ENCODE peak calls at places on chromosomes 6 and 20, in nine cellular contexts. E is RWPE2; G is BE2C; I is GM23338; K is CD4-positive, CD25-positive, alpha-beta regulatory T cell; D is tibial nerve; P is cardiac fibroblast; J is body of pancreas; L is AG04450. W is an unnamed sample.

GRCh38 chr6:142645663-142646062 is 299.3 kb downstream of the HIVEP2 start:
- DNase-seq in P (no peak), D (no peak), G (no peak), J (no peak), K (no peak), L (no peak), I (no peak), E (no peak), W (no peak)

GRCh38 chr6:105982761-105983600 is 103.2 kb upstream of the PRDM1 start:
- DNase-seq in G (no peak), E (no peak), L (no peak), P (no peak), K (no peak), D (no peak), I (no peak), J (no peak), W (no peak)

GRCh38 chr6:170516783-170517616 is 36.1 kb downstream of the PSMB1 start:
- DNase-seq in I (peak), P (peak), K (peak), L (peak), D (no peak), E (no peak), J (peak), G (peak), W (peak)

GRCh38 chr20:59835448-59836395 is 97.7 kb downstream of the SYCP2 start:
- DNase-seq in K (no peak), J (peak), E (peak), P (peak), D (peak), L (no peak), I (peak), G (peak), W (peak)

GRCh38 chr6:87945966-87946365 is 101.7 kb upstream of the SPACA1 start:
- DNase-seq in E (no peak), J (no peak), L (no peak), D (no peak), K (no peak), P (no peak), G (no peak), I (no peak), W (no peak)

GRCh38 chr6:10520468-10520867 is 683 bp upstream of the GCNT2 start:
- DNase-seq in D (no peak), P (peak), K (no peak), G (no peak), E (no peak), L (no peak), J (no peak), I (peak), W (peak)

GRCh38 chr6:106511274-106512047 is 117.8 kb downstream of the RTN4IP1 start:
- DNase-seq in J (peak), P (peak), K (no peak), G (no peak), L (no peak), I (peak), D (no peak), E (no peak), W (no peak)

GRCh38 chr6:136225496-136225895 is 24.6 kb downstream of the MTFR2 start:
- DNase-seq in J (no peak), K (no peak), I (peak), E (no peak), D (no peak), L (no peak), G (no peak), P (no peak), W (no peak)

GRCh38 chr6:43869792-43870659 is 100.0 kb downstream of the VEGFA start:
- DNase-seq in L (no peak), E (no peak), P (no peak), D (no peak), I (peak), G (no peak), K (no peak), J (no peak), W (no peak)

GRCh38 chr6:44305200-44305725 is 7.9 kb downstream of the AARS2 start:
- DNase-seq in L (no peak), G (no peak), J (no peak), P (no peak), E (no peak), K (no peak), D (no peak), I (no peak), W (no peak)

DNA sequence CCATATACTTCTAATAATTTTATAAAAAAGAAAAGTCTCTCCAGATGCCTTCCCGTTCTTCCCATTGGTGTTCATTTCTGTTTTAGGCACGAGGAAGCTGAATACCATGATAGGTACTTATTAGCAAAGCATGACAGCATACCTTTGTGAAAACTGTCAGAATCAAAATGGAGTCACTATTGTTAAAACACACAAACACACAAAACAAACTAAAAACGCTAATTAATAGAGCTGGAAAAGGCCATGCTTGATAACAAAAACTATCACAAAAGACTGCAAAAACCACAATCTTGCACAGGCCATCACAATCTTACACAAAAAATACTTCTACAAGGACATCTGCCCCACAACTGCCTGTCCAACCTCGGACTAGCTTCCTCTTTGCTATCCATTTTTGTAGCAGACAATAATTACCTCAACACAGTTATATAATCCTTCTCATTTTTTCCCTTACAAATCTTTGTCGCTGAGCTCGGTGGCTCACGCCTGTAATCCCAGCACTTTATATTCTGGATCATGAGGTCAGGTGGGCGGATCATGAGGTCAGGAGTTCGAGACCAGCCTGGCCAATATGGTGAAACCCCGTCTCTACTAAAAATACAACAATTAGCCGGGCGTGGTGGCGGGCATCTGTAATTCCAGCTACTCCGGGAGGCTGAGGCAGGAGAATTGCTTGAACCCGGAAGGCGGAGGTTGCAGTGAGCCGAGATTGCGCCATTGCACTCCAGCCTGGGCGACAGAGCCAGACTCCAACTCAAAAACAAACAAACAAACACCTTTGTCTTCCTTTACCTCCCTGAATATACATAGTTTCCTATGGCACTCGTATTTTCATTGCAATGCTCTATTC is 3.2 kb upstream of the ABT1 start:
- DNase-seq in I (no peak), K (no peak), P (no peak), D (no peak), J (no peak), E (no peak), L (no peak), G (no peak), W (no peak)
- H3K4me3 ChIP-seq in I (peak), K (no peak), P (no peak), D (no peak), J (no peak), E (no peak), L (no peak), G (no peak), W (peak)

GRCh38 chr6:29941006-29941405 is 1.3 kb upstream of the HLA-A start:
- DNase-seq in P (no peak), G (no peak), J (no peak), D (no peak), E (no peak), I (no peak), L (no peak), K (no peak), W (no peak)
- H3K4me3 ChIP-seq in P (no peak), G (no peak), J (no peak), D (no peak), E (no peak), I (no peak), L (no peak), K (peak), W (no peak)

GRCh38 chr6:28633445-28634215 is 107.9 kb downstream of the GPX5 start:
- DNase-seq in K (no peak), L (no peak), I (peak), J (no peak), G (peak), P (no peak), E (no peak), D (no peak), W (no peak)
- H3K4me3 ChIP-seq in K (no peak), L (no peak), I (peak), J (no peak), G (peak), P (no peak), E (no peak), D (no peak), W (no peak)

GRCh38 chr6:134115715-134116074 is 63.3 kb upstream of the SLC2A12 start:
- DNase-seq in D (no peak), J (no peak), E (no peak), G (no peak), L (no peak), I (no peak), P (no peak), K (no peak), W (no peak)
- H3K4me3 ChIP-seq in D (no peak), J (no peak), E (no peak), G (no peak), L (no peak), I (no peak), P (no peak), K (no peak), W (no peak)

GRCh38 chr20:43404880-43405279 is 52.8 kb upstream of the SRSF6 start:
- DNase-seq in L (no peak), D (no peak), I (peak), J (no peak), E (no peak), K (no peak), G (no peak), P (no peak), W (no peak)
- H3K4me3 ChIP-seq in L (no peak), D (no peak), I (no peak), J (no peak), E (no peak), K (no peak), G (no peak), P (no peak), W (no peak)

GRCh38 chr20:35226126-35226774 is at the start of gene MMP24:
- DNase-seq in K (no peak), G (no peak), J (no peak), P (no peak), D (no peak), I (peak), L (no peak), E (no peak), W (no peak)
- H3K4me3 ChIP-seq in K (no peak), G (peak), J (no peak), P (peak), D (no peak), I (peak), L (peak), E (peak), W (peak)

DNA sequence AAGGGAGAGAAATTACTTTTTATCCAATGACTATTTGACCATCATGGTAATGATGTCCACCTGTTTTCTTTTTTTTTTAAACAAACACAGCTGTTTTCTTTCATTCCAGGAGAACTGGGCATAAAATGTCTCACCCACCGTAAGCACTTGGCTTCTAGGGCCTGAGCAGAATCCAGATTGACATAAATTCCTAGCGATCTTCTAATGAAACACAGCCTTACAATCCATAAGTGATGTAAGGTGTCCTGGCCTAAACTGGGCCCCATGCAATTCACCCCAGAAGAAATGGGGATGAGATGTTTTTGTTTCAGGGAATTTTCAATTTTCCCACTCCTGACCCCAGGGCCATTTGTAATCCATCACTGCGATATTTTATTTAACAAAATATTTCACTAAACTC is 183.5 kb downstream of the CD109 start:
- DNase-seq in G (no peak), J (no peak), E (no peak), D (no peak), P (no peak), K (no peak), L (no peak), I (no peak), W (no peak)
- H3K4me3 ChIP-seq in G (no peak), J (no peak), E (no peak), D (no peak), P (no peak), K (no peak), L (no peak), I (no peak), W (no peak)

DNA sequence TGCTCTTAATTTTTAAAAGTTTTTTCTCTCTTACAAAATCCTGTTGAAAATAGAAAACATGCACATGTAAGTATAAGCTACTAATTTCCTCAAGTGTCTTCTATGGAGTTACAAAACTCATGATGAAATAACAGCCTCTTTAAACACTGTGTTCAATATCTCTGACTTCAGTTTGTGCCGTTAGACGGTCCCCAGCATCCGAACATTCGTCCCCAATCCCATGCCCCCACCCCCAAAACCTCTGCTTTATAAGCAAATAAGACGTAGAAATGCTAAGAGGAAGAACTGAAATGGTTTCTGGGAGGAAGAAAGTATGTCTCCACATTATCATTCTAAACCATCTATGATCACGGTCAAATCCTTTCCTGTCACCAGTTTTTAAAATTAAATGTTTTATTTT is 31.7 kb upstream of the MYB start:
- DNase-seq in J (no peak), E (no peak), K (no peak), L (no peak), G (no peak), P (no peak), D (no peak), I (no peak), W (no peak)
- H3K4me3 ChIP-seq in J (no peak), E (no peak), K (no peak), L (no peak), G (no peak), P (no peak), D (no peak), I (no peak), W (no peak)

GRCh38 chr6:20575691-20576451 is 41.6 kb downstream of the CDKAL1 start:
- DNase-seq in L (no peak), I (peak), G (no peak), E (no peak), D (no peak), K (no peak), P (peak), J (no peak), W (no peak)
- H3K4me3 ChIP-seq in L (no peak), I (no peak), G (no peak), E (no peak), D (no peak), K (no peak), P (no peak), J (no peak), W (no peak)